ENCODE peak calls at places on chromosomes 4 and X, in five cellular contexts. N is HCT116, X is SK-N-SH, A is GM12878, D is HepG2. I is an unnamed sample.

GRCh38 chr4:188110741-188111458 is 1.5 kb upstream of the TRIML2 start:
- DNase-seq in N (no peak), A (no peak), X (no peak), D (no peak), I (no peak)

GRCh38 chr4:10459305-10459704 is 2.1 kb upstream of the ZNF518B start:
- DNase-seq in N (no peak), A (no peak), D (no peak), X (no peak), I (no peak)

GRCh38 chr4:70688795-70689231 is 481 bp downstream of the UTP3 start:
- DNase-seq in N (no peak), X (peak), A (no peak), D (no peak), I (peak)

GRCh38 chrX:9656871-9657270 is 108.8 kb downstream of the GPR143 start:
- DNase-seq in X (no peak), N (no peak), D (no peak), A (no peak), I (no peak)

GRCh38 chr4:168098257-168098717 is 6.0 kb downstream of the ANXA10 start:
- DNase-seq in A (no peak), N (peak), X (no peak), D (no peak), I (no peak)

GRCh38 chrX:7574325-7574724 is 268.6 kb upstream of the VCX start:
- DNase-seq in A (no peak), N (no peak), X (no peak), D (peak), I (no peak)

GRCh38 chr4:108107729-108108382 is 60.9 kb downstream of the LEF1 start:
- DNase-seq in X (no peak), D (no peak), A (no peak), N (no peak), I (peak)

GRCh38 chr4:141425124-141425523 is 204.4 kb downstream of the ZNF330 start:
- DNase-seq in D (no peak), N (peak), X (no peak), A (no peak), I (no peak)

GRCh38 chr4:152095701-152096070 is 334.9 kb upstream of the GATB start:
- DNase-seq in X (no peak), N (no peak), A (no peak), D (no peak), I (no peak)

GRCh38 chr4:183443609-183444148 is 757 bp upstream of the CDKN2AIP start:
- DNase-seq in X (no peak), N (no peak), A (no peak), D (no peak), I (no peak)

GRCh38 chr4:4781936-4782754 is 77.3 kb upstream of the MSX1 start:
- DNase-seq in D (no peak), A (no peak), X (peak), N (no peak), I (no peak)

DNA sequence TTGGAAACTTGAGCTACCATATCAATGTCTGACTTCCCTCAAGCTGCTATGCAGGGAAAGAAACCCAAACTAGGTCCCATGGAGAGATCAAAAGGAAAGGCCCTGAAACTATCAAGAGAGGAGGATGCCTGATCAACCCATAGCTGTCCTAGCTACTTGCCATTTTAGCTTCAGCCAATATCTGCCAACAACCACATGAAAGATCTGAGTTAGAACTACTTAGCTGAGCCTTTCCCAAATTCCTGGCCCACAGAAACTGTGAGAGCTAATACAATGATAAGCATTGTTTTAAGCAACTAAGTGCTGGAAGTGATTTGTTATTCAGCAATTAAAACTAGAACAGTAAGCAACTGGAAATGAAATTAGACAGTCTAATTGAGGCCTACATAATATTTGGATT is 6.3 kb upstream of the ARHGEF38 start:
- DNase-seq in N (no peak), X (no peak), A (no peak), D (no peak), I (no peak)
- TF ChIP-seq ZBTB33 in N (no peak), X (no peak), A (no peak), D (no peak), I (no peak)

GRCh38 chr4:110032603-110033002 is 119.9 kb downstream of the EGF start:
- DNase-seq in X (no peak), N (no peak), A (no peak), D (no peak), I (no peak)
- TF ChIP-seq ZBTB33 in X (no peak), N (no peak), A (no peak), D (no peak), I (no peak)

GRCh38 chr4:156053174-156053573 is 99.5 kb upstream of the CTSO start:
- DNase-seq in X (no peak), A (no peak), D (no peak), N (no peak), I (no peak)
- TF ChIP-seq ZBTB33 in X (no peak), A (no peak), D (no peak), N (no peak), I (no peak)

GRCh38 chr4:155837203-155837796 is 28.8 kb downstream of the ASIC5 start:
- DNase-seq in X (no peak), A (no peak), D (no peak), N (no peak), I (no peak)
- TF ChIP-seq ZBTB33 in X (no peak), A (no peak), D (no peak), N (no peak), I (no peak)

I was measured in K562.